ENCODE peak calls at places on chromosomes 16 and 17, in four cellular contexts. K is Peyer's patch, G is PC-3, I is choroid plexus epithelial cell. O is an unnamed sample.
A peak's percentile ranks its signal among the peaks of the same experiment; 100 is the strongest.

GRCh38 chr17:55289106-55289446 is 24.3 kb downstream of the HLF start:
- DNase-seq in K (no peak), G (no peak), I (no peak), O (no peak)

GRCh38 chr17:69357701-69358100 is 30.8 kb upstream of the ABCA5 start:
- DNase-seq in K (no peak), G (peak; percentile 40), I (peak; percentile 32), O (no peak)

GRCh38 chr16:17058471-17058870 is 412.3 kb downstream of the XYLT1 start:
- DNase-seq in K (no peak), G (no peak), I (no peak), O (no peak)

GRCh38 chr16:84357191-84357651 is 11.1 kb upstream of the ATP2C2 start:
- DNase-seq in K (no peak), G (peak; percentile 81), I (peak; percentile 50), O (no peak)

GRCh38 chr16:2838928-2839327 is 8.8 kb downstream of the ZG16B start:
- DNase-seq in K (peak; percentile 24), G (peak; percentile 74), I (peak; percentile 82), O (peak; percentile 81)

GRCh38 chr17:57268176-57268575 is 11.9 kb downstream of the MSI2 start:
- DNase-seq in K (no peak), G (no peak), I (no peak), O (no peak)

GRCh38 chr17:58084317-58084981 is 1.2 kb downstream of the DYNLL2 start:
- DNase-seq in K (peak; percentile 63), G (peak; percentile 62), I (peak; percentile 23), O (no peak)

GRCh38 chr17:81564778-81565177 is 12.6 kb upstream of the FAAP100 start:
- DNase-seq in K (no peak), G (no peak), I (no peak), O (no peak)

GRCh38 chr16:59632266-59632855 is 898.2 kb upstream of the GOT2 start:
- DNase-seq in K (no peak), G (no peak), I (peak; percentile 53), O (no peak)

GRCh38 chr17:63697341-63698286 is 2.3 kb downstream of the LIMD2 start:
- DNase-seq in K (peak; percentile 87), G (peak; percentile 74), I (peak; percentile 47), O (peak; percentile 55)

GRCh38 chr17:7803981-7804380 is 30.0 kb upstream of the KDM6B start:
- DNase-seq in K (no peak), G (peak; percentile 88), I (peak; percentile 16), O (no peak)

GRCh38 chr16:66553223-66553622 is 847 bp downstream of the CKLF start:
- DNase-seq in K (no peak), G (no peak), I (no peak), O (no peak)

GRCh38 chr16:88289549-88290344 is 93.0 kb upstream of the ZNF469 start:
- DNase-seq in K (no peak), G (no peak), I (no peak), O (no peak)

GRCh38 chr16:17367034-17367433 is 103.7 kb downstream of the XYLT1 start:
- DNase-seq in K (peak; percentile 75), G (no peak), I (no peak), O (no peak)

GRCh38 chr17:35243459-35244204 is 760 bp downstream of the SLFN5 start:
- DNase-seq in K (peak; percentile 55), G (peak; percentile 60), I (peak; percentile 73), O (peak; percentile 23)

GRCh38 chr16:57325458-57325857 is 33.1 kb upstream of the CCL22 start:
- DNase-seq in K (no peak), G (peak; percentile 22), I (peak; percentile 13), O (no peak)

GRCh38 chr17:916315-916714 is 63.3 kb downstream of the NXN start:
- DNase-seq in K (no peak), G (no peak), I (no peak), O (no peak)

GRCh38 chr17:60249517-60249826 is 99.7 kb downstream of the CA4 start:
- DNase-seq in K (no peak), G (no peak), I (peak; percentile 13), O (no peak)

GRCh38 chr16:28319476-28320022 is 27.2 kb downstream of the SBK1 start:
- DNase-seq in K (no peak), G (no peak), I (no peak), O (no peak)

GRCh38 chr17:50218771-50219315 is 17.4 kb upstream of the COL1A1 start:
- DNase-seq in K (no peak), G (peak; percentile 82), I (peak; percentile 97), O (no peak)

GRCh38 chr16:3641801-3642396 is 12.6 kb upstream of the DNASE1 start:
- DNase-seq in K (no peak), G (no peak), I (no peak), O (no peak)

GRCh38 chr16:67087803-67088202 is 21.9 kb upstream of the PHAF1 start:
- DNase-seq in K (no peak), G (no peak), I (no peak), O (no peak)

GRCh38 chr16:86167061-86167460 is 268.1 kb downstream of the IRF8 start:
- DNase-seq in K (no peak), G (no peak), I (no peak), O (no peak)

GRCh38 chr17:74241434-74241833 is 28.1 kb downstream of the TTYH2 start:
- DNase-seq in K (no peak), G (no peak), I (no peak), O (no peak)

GRCh38 chr16:81445143-81445922 is 725 bp downstream of the CMIP start:
- DNase-seq in K (peak; percentile 42), G (no peak), I (peak; percentile 44), O (peak; percentile 51)

GRCh38 chr16:1455190-1456171 is 11.1 kb upstream of the CCDC154 start:
- DNase-seq in K (no peak), G (no peak), I (no peak), O (no peak)
- TF ChIP-seq CTCF in K (no peak), G (no peak), I (no peak), O (no peak)

DNA sequence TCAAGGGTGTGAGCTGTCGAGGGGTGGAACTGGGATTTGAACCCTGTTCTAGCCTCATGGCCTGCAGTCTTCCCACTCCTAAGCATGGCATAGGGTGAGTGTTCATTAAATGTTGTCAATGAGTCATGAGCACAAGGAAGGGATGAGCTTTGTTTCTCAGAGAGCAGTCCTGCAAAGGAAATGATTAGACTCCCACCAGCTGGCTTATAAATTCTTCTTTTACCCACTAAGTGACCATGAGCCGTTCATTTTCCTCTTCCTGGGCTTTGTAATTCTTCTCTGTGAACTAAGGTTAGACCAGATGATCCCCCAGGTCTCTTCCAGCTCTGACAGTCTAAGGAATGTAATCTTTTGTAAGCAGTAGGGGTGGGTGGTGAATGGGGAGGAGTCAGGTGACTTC is 47.9 kb upstream of the HNF1B start:
- DNase-seq in K (no peak), G (no peak), I (peak; percentile 58), O (no peak)
- TF ChIP-seq CTCF in K (no peak), G (no peak), I (no peak), O (no peak)

DNA sequence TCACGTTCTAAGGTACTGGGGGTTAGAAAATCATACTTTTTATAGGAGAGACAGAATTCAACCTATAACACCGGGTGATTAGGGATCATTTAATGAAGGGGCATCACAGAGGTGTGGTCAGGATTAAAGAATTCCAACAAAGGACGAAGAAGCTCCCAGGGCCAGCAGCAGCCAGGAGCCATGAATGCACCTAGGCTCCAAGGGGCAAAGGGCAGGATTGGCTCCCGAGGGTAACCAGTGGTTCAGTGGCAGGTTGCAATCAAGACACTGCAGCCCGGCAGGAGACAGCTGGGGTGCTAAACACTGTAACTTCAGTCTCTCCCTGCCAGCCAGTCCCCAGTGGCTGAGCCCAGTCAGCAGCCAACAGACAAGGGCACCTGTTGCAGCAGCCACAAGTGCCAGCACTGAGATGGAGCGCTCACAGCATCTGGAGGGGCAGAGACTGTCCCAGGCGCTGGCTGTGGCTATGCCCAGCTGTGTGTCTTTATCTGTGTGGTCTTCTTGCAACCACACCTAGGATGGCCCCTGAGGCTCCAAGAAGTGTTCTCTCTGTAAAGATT is 23.9 kb downstream of the DHRS7C start:
- DNase-seq in K (no peak), G (no peak), I (no peak), O (no peak)
- TF ChIP-seq CTCF in K (no peak), G (no peak), I (no peak), O (no peak)

GRCh38 chr17:42121066-42121769 is at the start of gene KAT2A:
- DNase-seq in K (peak; percentile 76), G (no peak), I (peak; percentile 82), O (peak; percentile 84)
- TF ChIP-seq CTCF in K (no peak), G (no peak), I (no peak), O (no peak)

DNA sequence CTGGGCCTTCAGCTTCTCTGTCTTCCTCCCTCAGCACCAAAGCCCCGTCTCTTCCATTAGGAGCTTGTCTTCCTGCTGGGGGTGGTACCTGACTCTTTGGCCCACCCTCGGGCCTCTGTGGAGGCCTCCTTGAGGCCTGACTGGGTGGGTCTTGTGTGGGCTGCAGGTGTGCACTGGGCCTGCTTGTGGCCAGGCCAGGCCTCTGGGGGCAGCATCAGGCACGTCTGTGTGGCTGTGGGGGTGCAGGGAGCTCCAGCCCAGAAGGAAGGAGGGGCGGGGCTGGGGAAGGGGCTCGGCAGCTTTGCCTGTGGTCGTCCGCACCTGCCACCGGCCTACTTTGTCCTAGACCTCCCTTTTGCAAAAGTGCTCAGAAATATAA is 7.0 kb downstream of the PIGQ start:
- DNase-seq in K (no peak), G (no peak), I (no peak), O (no peak)
- TF ChIP-seq CTCF in K (no peak), G (no peak), I (peak; percentile 28), O (no peak)